ENCODE peak calls at places on chromosomes 4 and X, in four cellular contexts. O is tibial nerve, N is IMR-90, L is kidney. T is an unnamed sample.

GRCh38 chr4:4995103-4995761 is 24.0 kb downstream of the CYTL1 start:
- DNase-seq in O (peak), N (peak), L (peak), T (peak)

GRCh38 chr4:114249561-114250356 is 270.3 kb upstream of the ARSJ start:
- DNase-seq in O (no peak), N (no peak), L (no peak), T (no peak)

GRCh38 chr4:26343041-26343403 is 22.2 kb downstream of the RBPJ start:
- DNase-seq in O (no peak), N (peak), L (no peak), T (no peak)

GRCh38 chr4:133565379-133565778 is 416.3 kb downstream of the PCDH10 start:
- DNase-seq in O (no peak), N (peak), L (no peak), T (no peak)

GRCh38 chrX:135421932-135422809 is at the start of gene SMIM10L2A:
- DNase-seq in O (no peak), N (no peak), L (peak), T (peak)

GRCh38 chrX:26848511-26848910 is 614.6 kb downstream of the PPP4R3C start:
- DNase-seq in O (no peak), N (no peak), L (no peak), T (no peak)

GRCh38 chrX:70262952-70263567 is 3.1 kb upstream of the P2RY4 start:
- DNase-seq in O (no peak), N (peak), L (no peak), T (peak)

GRCh38 chr4:76954489-76954888 is 4.9 kb downstream of the SEPTIN11 start:
- DNase-seq in O (no peak), N (no peak), L (no peak), T (no peak)

GRCh38 chr4:15784959-15785634 is 7.0 kb downstream of the CD38 start:
- DNase-seq in O (no peak), N (no peak), L (no peak), T (no peak)

GRCh38 chr4:86927843-86928395 is 6.9 kb upstream of the AFF1 start:
- DNase-seq in O (peak), N (peak), L (no peak), T (no peak)

GRCh38 chr4:140363558-140363957 is 9.9 kb upstream of the SCOC start:
- DNase-seq in O (no peak), N (no peak), L (no peak), T (no peak)

GRCh38 chrX:130245441-130245840 is 23.3 kb downstream of the ZNF280C start:
- DNase-seq in O (no peak), N (peak), L (no peak), T (no peak)

GRCh38 chr4:130542953-130543352 is 1447.0 kb downstream of the C4orf33 start:
- DNase-seq in O (no peak), N (no peak), L (no peak), T (no peak)

GRCh38 chr4:165325732-165326512 is 1.5 kb upstream of the MSMO1 start:
- DNase-seq in O (no peak), N (peak), L (no peak), T (no peak)

GRCh38 chr4:87032884-87033533 is 98.2 kb downstream of the AFF1 start:
- DNase-seq in O (no peak), N (peak), L (no peak), T (no peak)

DNA sequence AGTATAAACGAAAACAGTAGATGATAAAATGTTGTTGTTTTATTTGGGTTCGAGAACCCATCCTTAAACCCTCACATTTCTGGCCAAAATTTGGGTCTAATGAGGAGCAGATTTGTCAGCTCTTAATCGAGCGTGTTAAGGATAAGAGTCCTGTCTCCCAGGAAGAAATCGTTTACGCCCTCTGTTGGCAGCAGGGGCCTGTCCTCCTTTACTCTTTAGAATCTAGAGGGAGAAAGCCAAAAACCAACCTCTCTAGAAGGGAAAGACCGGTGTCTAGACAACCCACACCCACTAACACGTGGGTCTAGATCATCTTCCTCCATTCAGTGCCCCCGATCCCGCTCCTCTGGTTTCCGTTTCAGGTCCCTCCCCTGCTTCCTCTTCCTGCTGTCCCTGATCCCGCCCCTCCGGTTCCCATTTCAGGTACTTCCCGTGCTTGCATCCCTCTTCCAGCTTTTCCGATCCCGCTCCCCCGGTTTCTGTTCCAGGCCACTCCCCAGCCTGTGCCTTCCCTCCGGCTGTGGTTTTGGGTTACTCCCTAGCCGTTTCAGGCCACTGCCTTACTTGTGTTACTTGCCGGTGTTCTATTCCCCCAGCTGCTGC is 339.1 kb downstream of the PAPSS1 start:
- DNase-seq in O (no peak), N (no peak), L (peak), T (no peak)
- TF ChIP-seq CTCF in O (no peak), N (no peak), L (no peak), T (no peak)

GRCh38 chrX:19541931-19542330 is 26.6 kb upstream of the MAP3K15 start:
- DNase-seq in O (no peak), N (no peak), L (no peak), T (no peak)

GRCh38 chrX:19543020-19543715 is 27.9 kb upstream of the MAP3K15 start:
- DNase-seq in O (no peak), N (no peak), L (no peak), T (no peak)

GRCh38 chrX:19544693-19545305 is 29.5 kb upstream of the MAP3K15 start:
- DNase-seq in O (peak), N (peak), L (no peak), T (no peak)

GRCh38 chrX:19545651-19546050 is 30.3 kb upstream of the MAP3K15 start:
- DNase-seq in O (no peak), N (peak), L (no peak), T (no peak)

DNA sequence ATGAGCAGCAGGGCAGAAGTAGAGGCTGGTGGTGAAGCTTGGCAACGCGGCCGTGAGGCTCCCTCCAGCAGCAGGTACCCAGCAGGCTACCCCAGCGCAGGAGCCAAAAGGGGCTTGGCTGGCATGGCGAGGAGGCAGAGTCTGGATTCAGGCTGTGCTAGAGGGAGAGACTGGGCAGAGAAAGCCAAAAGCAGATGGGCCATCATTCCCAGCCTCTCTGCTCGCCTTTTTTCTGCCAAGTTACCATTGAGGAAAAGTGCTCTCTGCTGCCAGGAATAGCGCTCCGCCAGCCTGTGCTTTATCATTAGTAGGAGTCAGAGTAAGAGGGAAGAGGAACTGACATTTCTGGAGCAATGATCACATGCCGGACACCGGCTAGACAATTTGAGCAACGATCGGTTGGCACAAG is 28.6 kb upstream of the MAP3K15 start:
- DNase-seq in O (no peak), N (no peak), L (no peak), T (no peak)
- H3K4me3 ChIP-seq in O (no peak), N (no peak), L (no peak), T (no peak)

GRCh38 chr4:18020671-18021469 is 685 bp downstream of the LCORL start:
- DNase-seq in O (peak), N (peak), L (peak), T (peak)
- TF ChIP-seq CTCF in O (no peak), N (no peak), L (no peak), T (no peak)

GRCh38 chr4:81003549-81004240 is 26.8 kb upstream of the BMP3 start:
- DNase-seq in O (no peak), N (no peak), L (no peak), T (peak)

GRCh38 chr4:80999943-81000342 is 30.6 kb upstream of the BMP3 start:
- DNase-seq in O (no peak), N (no peak), L (no peak), T (no peak)
- H3K4me3 ChIP-seq in O (no peak), N (no peak), L (no peak), T (no peak)

DNA sequence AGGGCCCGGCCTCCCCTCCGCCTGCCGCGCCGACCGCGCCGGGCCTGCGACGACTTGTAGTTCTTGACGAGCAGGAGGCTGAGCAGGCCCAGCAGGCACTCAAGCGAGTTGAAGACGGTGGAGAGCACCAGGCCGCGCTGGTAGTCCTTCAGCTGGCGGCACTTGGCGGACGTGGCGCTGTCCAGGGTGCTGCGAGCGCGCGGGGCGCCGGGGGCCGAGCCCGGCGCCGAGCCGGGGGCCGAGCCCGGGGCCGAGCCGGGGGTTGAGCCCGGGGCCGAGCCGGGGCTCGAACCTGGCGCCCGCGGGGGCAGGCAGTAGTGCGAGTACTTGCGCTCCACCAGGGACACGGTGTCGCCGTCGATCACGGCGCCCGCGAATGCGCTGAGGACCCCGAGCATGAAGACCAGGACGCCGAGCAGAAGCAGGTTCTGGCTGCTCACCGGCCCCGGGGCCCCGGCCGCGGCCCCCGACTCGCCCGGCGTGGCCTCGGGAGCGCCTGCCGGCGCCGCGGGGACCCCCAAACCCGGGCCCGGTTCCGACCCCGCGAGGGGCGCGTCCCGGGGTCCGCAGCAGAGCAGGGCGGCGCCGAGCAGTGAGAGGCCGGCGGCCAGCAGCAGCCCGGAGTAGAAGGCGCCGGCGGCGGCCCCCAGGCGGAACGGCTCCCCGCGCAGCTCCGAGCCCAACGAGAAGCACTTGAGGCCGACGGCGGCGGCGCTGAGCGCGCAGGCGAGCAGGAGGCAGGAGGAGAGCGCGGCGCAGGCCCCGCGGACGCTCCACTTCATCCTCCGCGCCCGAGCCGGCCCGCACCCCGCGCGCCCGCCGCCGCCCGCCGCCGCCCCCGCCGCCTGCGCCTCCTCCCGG is 584 bp downstream of the TMEM271 start:
- DNase-seq in O (no peak), N (peak), L (no peak), T (peak)
- TF ChIP-seq CTCF in O (no peak), N (no peak), L (no peak), T (no peak)

DNA sequence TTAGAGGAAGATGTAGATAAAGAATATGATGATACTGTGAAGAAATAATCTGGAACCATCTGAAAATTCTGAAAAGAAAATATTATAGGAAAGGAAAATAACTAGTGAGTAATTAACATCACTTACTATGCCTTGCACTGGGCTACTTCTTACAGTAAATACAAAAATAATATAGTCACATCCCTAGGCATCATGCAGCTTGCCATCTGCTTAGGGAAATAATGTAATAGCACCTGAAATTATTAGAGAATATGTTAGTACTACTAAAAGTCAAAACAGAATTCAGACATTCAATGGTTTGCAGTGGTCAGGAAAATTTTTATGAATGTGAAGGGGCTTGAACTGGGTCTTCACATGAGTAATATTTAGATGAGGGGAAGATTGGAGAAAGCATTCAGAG is 272.2 kb upstream of the EMCN start:
- DNase-seq in O (no peak), N (no peak), L (no peak), T (no peak)
- H3K4me3 ChIP-seq in O (no peak), N (no peak), L (no peak), T (no peak)